ENCODE peak calls at places on chromosomes 5 and 9, in four cellular contexts. One of them, this sample, is unnamed.

GRCh38 chr9:134307223-134307600 is 19.0 kb upstream of the RXRA start:
- DNase-seq in T follicular helper cell: no peak
- DNase-seq in germinal center: no peak
- DNase-seq in EH: no peak
- DNase-seq in this sample: no peak

GRCh38 chr9:128470560-128470959 is 14.8 kb downstream of the ODF2 start:
- DNase-seq in germinal center: no peak
- DNase-seq in EH: peak; percentile 69
- DNase-seq in T follicular helper cell: no peak
- DNase-seq in this sample: no peak

GRCh38 chr9:127927457-127928231 is 2.9 kb downstream of the PIP5KL1 start:
- DNase-seq in germinal center: peak; percentile 84
- DNase-seq in T follicular helper cell: peak; percentile 83
- DNase-seq in EH: no peak
- DNase-seq in this sample: no peak

GRCh38 chr5:65893749-65894430 is 32.5 kb upstream of the ERBIN start:
- DNase-seq in germinal center: no peak
- DNase-seq in EH: no peak
- DNase-seq in T follicular helper cell: no peak
- DNase-seq in this sample: no peak

GRCh38 chr5:64144429-64145215 is 21.0 kb upstream of the RNF180 start:
- DNase-seq in germinal center: no peak
- DNase-seq in EH: peak; percentile 70
- DNase-seq in T follicular helper cell: no peak
- DNase-seq in this sample: no peak

GRCh38 chr5:142446131-142446959 is 121.5 kb upstream of the SPRY4 start:
- DNase-seq in germinal center: no peak
- DNase-seq in EH: peak; percentile 85
- DNase-seq in T follicular helper cell: no peak
- DNase-seq in this sample: no peak

GRCh38 chr5:76401801-76402250 is 1.3 kb upstream of the IQGAP2 start:
- DNase-seq in germinal center: peak; percentile 68
- DNase-seq in T follicular helper cell: no peak
- DNase-seq in EH: no peak
- DNase-seq in this sample: peak; percentile 32

GRCh38 chr9:121577201-121577600 is 74.2 kb upstream of the DAB2IP start:
- DNase-seq in EH: no peak
- DNase-seq in T follicular helper cell: no peak
- DNase-seq in germinal center: no peak
- DNase-seq in this sample: no peak

GRCh38 chr9:82281066-82281465 is 292.5 kb downstream of the SPATA31D1 start:
- DNase-seq in T follicular helper cell: no peak
- DNase-seq in EH: no peak
- DNase-seq in germinal center: no peak
- DNase-seq in this sample: no peak

GRCh38 chr9:104944356-104944755 is 16.4 kb upstream of the ABCA1 start:
- DNase-seq in EH: peak; percentile 59
- DNase-seq in germinal center: no peak
- DNase-seq in T follicular helper cell: no peak
- DNase-seq in this sample: no peak

GRCh38 chr5:59038169-59039002 is 455.5 kb downstream of the RAB3C start:
- DNase-seq in EH: peak; percentile 18
- DNase-seq in germinal center: peak; percentile 17
- DNase-seq in T follicular helper cell: no peak
- DNase-seq in this sample: no peak

GRCh38 chr9:99822596-99823391 is 1.1 kb downstream of the NR4A3 start:
- DNase-seq in T follicular helper cell: peak; percentile 41
- DNase-seq in EH: peak; percentile 67
- DNase-seq in germinal center: peak; percentile 38
- DNase-seq in this sample: peak; percentile 49

GRCh38 chr9:137971477-137972138 is 94.0 kb downstream of the CACNA1B start:
- DNase-seq in T follicular helper cell: no peak
- DNase-seq in germinal center: no peak
- DNase-seq in EH: no peak
- DNase-seq in this sample: no peak

GRCh38 chr9:115591584-115591984 is 473.6 kb upstream of the TNC start:
- DNase-seq in germinal center: peak; percentile 8
- DNase-seq in EH: peak; percentile 99
- DNase-seq in T follicular helper cell: no peak
- DNase-seq in this sample: peak; percentile 8

GRCh38 chr5:172802585-172803176 is 31.4 kb upstream of the ERGIC1 start:
- DNase-seq in EH: peak; percentile 85
- DNase-seq in germinal center: no peak
- DNase-seq in T follicular helper cell: no peak
- DNase-seq in this sample: no peak

GRCh38 chr5:6722015-6722414 is 8.8 kb downstream of the TENT4A start:
- DNase-seq in EH: peak; percentile 44
- DNase-seq in T follicular helper cell: no peak
- DNase-seq in germinal center: no peak
- DNase-seq in this sample: peak; percentile 47

GRCh38 chr9:27176971-27177370 is 67.9 kb downstream of the TEK start:
- DNase-seq in EH: no peak
- DNase-seq in germinal center: no peak
- DNase-seq in T follicular helper cell: no peak
- DNase-seq in this sample: no peak

GRCh38 chr5:168159425-168159824 is 132.0 kb upstream of the WWC1 start:
- DNase-seq in T follicular helper cell: no peak
- DNase-seq in EH: peak; percentile 16
- DNase-seq in germinal center: no peak
- DNase-seq in this sample: peak; percentile 56

GRCh38 chr9:36894695-36895310 is 139.3 kb downstream of the PAX5 start:
- DNase-seq in germinal center: no peak
- DNase-seq in T follicular helper cell: no peak
- DNase-seq in EH: no peak
- DNase-seq in this sample: no peak